ENCODE peak calls at places on chromosomes 3 and 15, in nine cellular contexts. One of them, this sample, is unnamed. For H3K9me3 and H3K4me1, the result is how much of the 10 kb centered on the place peaks cover.

GRCh38 chr3:194967126-194968117 is 281.7 kb downstream of the FAM43A start:
- DNase-seq in pancreas: no peak
- DNase-seq in CD8-positive, alpha-beta T cell: no peak
- DNase-seq in lower lobe of right lung: no peak
- DNase-seq in transverse colon: no peak
- DNase-seq in K562: no peak
- DNase-seq in CD4-positive, CD25-positive, alpha-beta regulatory T cell: no peak
- DNase-seq in PC-3: no peak
- DNase-seq in neural progenitor cell: no peak
- DNase-seq in this sample: no peak

GRCh38 chr3:194718069-194718468 is 32.4 kb downstream of the FAM43A start:
- DNase-seq in pancreas: no peak
- DNase-seq in CD8-positive, alpha-beta T cell: no peak
- DNase-seq in lower lobe of right lung: no peak
- DNase-seq in transverse colon: no peak
- DNase-seq in K562: no peak
- DNase-seq in CD4-positive, CD25-positive, alpha-beta regulatory T cell: no peak
- DNase-seq in PC-3: no peak
- DNase-seq in neural progenitor cell: no peak
- DNase-seq in this sample: no peak

GRCh38 chr3:169811606-169812123 is 1.0 kb upstream of the LRRIQ4 start:
- DNase-seq in pancreas: no peak
- DNase-seq in CD8-positive, alpha-beta T cell: no peak
- DNase-seq in lower lobe of right lung: no peak
- DNase-seq in transverse colon: no peak
- DNase-seq in K562: no peak
- DNase-seq in CD4-positive, CD25-positive, alpha-beta regulatory T cell: no peak
- DNase-seq in PC-3: peak
- DNase-seq in neural progenitor cell: no peak
- DNase-seq in this sample: no peak

GRCh38 chr15:83275412-83275811 is 9.1 kb downstream of the BNC1 start:
- DNase-seq in pancreas: no peak
- DNase-seq in CD8-positive, alpha-beta T cell: no peak
- DNase-seq in lower lobe of right lung: no peak
- DNase-seq in transverse colon: no peak
- DNase-seq in K562: no peak
- DNase-seq in CD4-positive, CD25-positive, alpha-beta regulatory T cell: no peak
- DNase-seq in PC-3: no peak
- DNase-seq in neural progenitor cell: no peak
- DNase-seq in this sample: no peak

GRCh38 chr3:116059421-116060096 is 385.7 kb downstream of the LSAMP start:
- DNase-seq in pancreas: no peak
- DNase-seq in CD8-positive, alpha-beta T cell: no peak
- DNase-seq in lower lobe of right lung: no peak
- DNase-seq in transverse colon: no peak
- DNase-seq in K562: peak
- DNase-seq in CD4-positive, CD25-positive, alpha-beta regulatory T cell: no peak
- DNase-seq in PC-3: peak
- DNase-seq in neural progenitor cell: peak
- DNase-seq in this sample: no peak

GRCh38 chr15:87209891-87210649 is 1046.5 kb downstream of the NTRK3 start:
- DNase-seq in pancreas: no peak
- DNase-seq in CD8-positive, alpha-beta T cell: no peak
- DNase-seq in lower lobe of right lung: no peak
- DNase-seq in transverse colon: no peak
- DNase-seq in K562: no peak
- DNase-seq in CD4-positive, CD25-positive, alpha-beta regulatory T cell: no peak
- DNase-seq in PC-3: peak
- DNase-seq in neural progenitor cell: no peak
- DNase-seq in this sample: no peak

GRCh38 chr15:45550436-45550835 is 27.9 kb upstream of the SLC30A4 start:
- DNase-seq in pancreas: no peak
- DNase-seq in CD8-positive, alpha-beta T cell: no peak
- DNase-seq in lower lobe of right lung: no peak
- DNase-seq in transverse colon: no peak
- DNase-seq in K562: no peak
- DNase-seq in CD4-positive, CD25-positive, alpha-beta regulatory T cell: no peak
- DNase-seq in PC-3: peak
- DNase-seq in neural progenitor cell: no peak
- DNase-seq in this sample: no peak

GRCh38 chr3:39132096-39133092 is 21.0 kb downstream of the CSRNP1 start:
- DNase-seq in pancreas: no peak
- DNase-seq in CD8-positive, alpha-beta T cell: no peak
- DNase-seq in lower lobe of right lung: no peak
- DNase-seq in transverse colon: no peak
- DNase-seq in K562: no peak
- DNase-seq in CD4-positive, CD25-positive, alpha-beta regulatory T cell: no peak
- DNase-seq in PC-3: peak
- DNase-seq in neural progenitor cell: no peak
- DNase-seq in this sample: no peak

GRCh38 chr15:34275154-34275553 is 50.3 kb downstream of the EMC4 start:
- DNase-seq in pancreas: no peak
- DNase-seq in CD8-positive, alpha-beta T cell: no peak
- DNase-seq in lower lobe of right lung: no peak
- DNase-seq in transverse colon: no peak
- DNase-seq in K562: no peak
- DNase-seq in CD4-positive, CD25-positive, alpha-beta regulatory T cell: no peak
- DNase-seq in PC-3: peak
- DNase-seq in neural progenitor cell: no peak
- DNase-seq in this sample: no peak

GRCh38 chr3:39052613-39053012 is 797 bp downstream of the WDR48 start:
- DNase-seq in pancreas: no peak
- DNase-seq in CD8-positive, alpha-beta T cell: no peak
- DNase-seq in lower lobe of right lung: no peak
- DNase-seq in transverse colon: no peak
- DNase-seq in K562: no peak
- DNase-seq in CD4-positive, CD25-positive, alpha-beta regulatory T cell: no peak
- DNase-seq in PC-3: peak
- DNase-seq in neural progenitor cell: peak
- DNase-seq in this sample: no peak

GRCh38 chr15:68313501-68314390 is 36.2 kb downstream of the FEM1B start:
- DNase-seq in pancreas: no peak
- DNase-seq in CD8-positive, alpha-beta T cell: no peak
- DNase-seq in lower lobe of right lung: no peak
- DNase-seq in transverse colon: no peak
- DNase-seq in K562: no peak
- DNase-seq in CD4-positive, CD25-positive, alpha-beta regulatory T cell: no peak
- DNase-seq in PC-3: no peak
- DNase-seq in neural progenitor cell: no peak
- DNase-seq in this sample: no peak

GRCh38 chr15:32974691-32975090 is 219.8 kb downstream of the FMN1 start:
- DNase-seq in pancreas: no peak
- DNase-seq in CD8-positive, alpha-beta T cell: no peak
- DNase-seq in lower lobe of right lung: no peak
- DNase-seq in transverse colon: no peak
- DNase-seq in K562: no peak
- DNase-seq in CD4-positive, CD25-positive, alpha-beta regulatory T cell: no peak
- DNase-seq in PC-3: no peak
- DNase-seq in neural progenitor cell: no peak
- DNase-seq in this sample: no peak

GRCh38 chr15:72368895-72369294 is 6.9 kb downstream of the HEXA start:
- DNase-seq in pancreas: no peak
- DNase-seq in CD8-positive, alpha-beta T cell: no peak
- DNase-seq in lower lobe of right lung: peak
- DNase-seq in transverse colon: peak
- DNase-seq in K562: no peak
- DNase-seq in CD4-positive, CD25-positive, alpha-beta regulatory T cell: no peak
- DNase-seq in PC-3: no peak
- DNase-seq in neural progenitor cell: no peak
- DNase-seq in this sample: peak

GRCh38 chr15:40289140-40289775 is 6.4 kb upstream of the ANKRD63 start:
- DNase-seq in pancreas: peak
- DNase-seq in CD8-positive, alpha-beta T cell: no peak
- DNase-seq in lower lobe of right lung: no peak
- DNase-seq in transverse colon: peak
- DNase-seq in K562: no peak
- DNase-seq in CD4-positive, CD25-positive, alpha-beta regulatory T cell: no peak
- DNase-seq in PC-3: peak
- DNase-seq in neural progenitor cell: no peak
- DNase-seq in this sample: no peak

DNA sequence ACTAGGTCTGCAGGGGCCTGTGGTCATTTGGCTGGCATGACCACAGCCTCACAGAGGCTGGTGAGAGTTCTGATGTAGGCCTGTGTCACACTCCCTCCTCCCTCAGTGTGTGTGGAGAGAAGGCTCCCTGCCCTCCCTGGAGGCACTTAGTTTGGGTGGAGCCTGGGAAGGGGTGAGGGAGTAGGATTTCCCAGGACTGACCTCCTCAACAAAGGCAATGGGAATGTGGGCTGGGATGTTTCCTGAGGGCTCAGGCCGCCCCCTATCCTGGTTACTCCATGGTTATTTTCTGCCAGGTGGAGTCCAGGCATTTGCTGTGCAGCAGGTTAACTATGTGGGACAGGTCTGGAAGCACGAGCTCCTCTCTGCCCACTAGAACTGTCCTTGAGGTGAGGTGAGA is 7.6 kb downstream of the TEX264 start:
- DNase-seq in pancreas: no peak
- DNase-seq in CD8-positive, alpha-beta T cell: no peak
- DNase-seq in lower lobe of right lung: no peak
- DNase-seq in transverse colon: no peak
- DNase-seq in K562: no peak
- DNase-seq in CD4-positive, CD25-positive, alpha-beta regulatory T cell: no peak
- DNase-seq in PC-3: no peak
- DNase-seq in neural progenitor cell: peak
- DNase-seq in this sample: no peak
- H3K9me3 ChIP-seq in pancreas: under half
- H3K9me3 ChIP-seq in CD8-positive, alpha-beta T cell: under half
- H3K9me3 ChIP-seq in lower lobe of right lung: under half
- H3K9me3 ChIP-seq in transverse colon: under half
- H3K9me3 ChIP-seq in K562: under half
- H3K9me3 ChIP-seq in CD4-positive, CD25-positive, alpha-beta regulatory T cell: under half
- H3K9me3 ChIP-seq in PC-3: under half
- H3K9me3 ChIP-seq in neural progenitor cell: under half
- H3K9me3 ChIP-seq in this sample: under half

GRCh38 chr3:165983284-165983683 is 146.1 kb upstream of the BCHE start:
- DNase-seq in pancreas: no peak
- DNase-seq in CD8-positive, alpha-beta T cell: no peak
- DNase-seq in lower lobe of right lung: no peak
- DNase-seq in transverse colon: no peak
- DNase-seq in K562: no peak
- DNase-seq in CD4-positive, CD25-positive, alpha-beta regulatory T cell: no peak
- DNase-seq in PC-3: peak
- DNase-seq in neural progenitor cell: no peak
- DNase-seq in this sample: no peak

DNA sequence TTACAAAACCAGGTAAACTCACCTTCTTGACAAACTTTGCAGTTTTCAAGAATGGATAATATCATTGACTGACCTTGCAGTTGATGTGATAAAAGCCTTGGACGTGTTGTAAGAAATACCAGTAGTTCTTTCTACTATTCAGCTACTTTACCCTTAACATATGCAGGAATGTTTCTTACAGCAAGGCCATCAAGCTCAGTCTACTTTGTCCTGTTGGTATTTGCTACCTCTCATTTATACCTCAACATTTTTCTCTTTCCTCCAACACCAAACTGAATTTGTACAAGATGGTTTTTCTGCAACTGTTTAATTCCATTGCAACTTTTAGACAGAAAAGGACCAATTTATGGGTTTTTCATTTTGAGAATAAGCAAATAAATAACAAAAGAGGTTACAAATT is 147.4 kb upstream of the BCHE start:
- DNase-seq in pancreas: no peak
- DNase-seq in CD8-positive, alpha-beta T cell: no peak
- DNase-seq in lower lobe of right lung: no peak
- DNase-seq in transverse colon: no peak
- DNase-seq in K562: no peak
- DNase-seq in CD4-positive, CD25-positive, alpha-beta regulatory T cell: no peak
- DNase-seq in PC-3: no peak
- DNase-seq in neural progenitor cell: no peak
- DNase-seq in this sample: no peak
- H3K4me1 ChIP-seq in pancreas: under half
- H3K4me1 ChIP-seq in CD8-positive, alpha-beta T cell: under half
- H3K4me1 ChIP-seq in lower lobe of right lung: under half
- H3K4me1 ChIP-seq in transverse colon: under half
- H3K4me1 ChIP-seq in K562: under half
- H3K4me1 ChIP-seq in CD4-positive, CD25-positive, alpha-beta regulatory T cell: under half
- H3K4me1 ChIP-seq in PC-3: under half
- H3K4me1 ChIP-seq in neural progenitor cell: under half
- H3K4me1 ChIP-seq in this sample: under half

DNA sequence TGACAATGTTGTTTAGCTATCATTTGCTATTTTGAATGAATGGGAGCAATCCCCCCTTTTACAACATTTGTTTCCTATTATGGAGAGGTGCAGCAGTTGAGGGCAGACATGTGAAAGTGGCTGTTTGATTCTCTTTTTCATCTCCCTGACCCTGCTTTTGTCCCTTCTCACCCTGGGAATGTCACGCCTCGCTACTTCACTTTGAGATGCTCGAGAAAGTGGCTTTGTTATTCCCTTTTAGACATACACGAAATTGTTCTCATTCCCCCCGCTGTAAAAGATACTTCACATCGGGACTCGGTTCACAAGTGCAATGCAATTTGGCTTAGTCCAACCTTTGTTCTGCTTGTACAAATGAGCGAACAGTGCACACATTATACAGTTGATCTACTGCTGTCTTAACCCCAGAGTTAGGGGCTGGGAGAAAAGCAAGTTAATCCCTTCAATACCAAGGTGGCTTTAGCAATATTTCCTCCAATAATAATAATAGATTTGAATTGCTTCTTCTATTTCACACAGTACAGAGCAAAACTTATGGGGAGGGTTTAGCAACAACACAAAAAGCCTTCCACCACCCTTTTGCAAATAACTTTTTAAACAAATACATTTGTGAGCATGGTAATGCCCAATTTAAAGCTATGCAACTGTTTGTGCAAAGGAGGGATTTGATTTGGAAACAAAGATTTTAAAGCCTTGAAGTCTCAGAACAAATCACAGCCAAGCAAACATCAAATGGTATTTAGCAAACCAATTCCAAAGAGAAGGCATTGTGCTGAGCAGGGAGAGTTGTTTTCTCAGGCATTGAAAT is 5.7 kb upstream of the FOXB1 start:
- DNase-seq in pancreas: no peak
- DNase-seq in CD8-positive, alpha-beta T cell: no peak
- DNase-seq in lower lobe of right lung: no peak
- DNase-seq in transverse colon: no peak
- DNase-seq in K562: no peak
- DNase-seq in CD4-positive, CD25-positive, alpha-beta regulatory T cell: no peak
- DNase-seq in PC-3: no peak
- DNase-seq in neural progenitor cell: peak
- DNase-seq in this sample: no peak
- H3K4me3 ChIP-seq in pancreas: no peak
- H3K4me3 ChIP-seq in CD8-positive, alpha-beta T cell: no peak
- H3K4me3 ChIP-seq in lower lobe of right lung: no peak
- H3K4me3 ChIP-seq in transverse colon: no peak
- H3K4me3 ChIP-seq in K562: no peak
- H3K4me3 ChIP-seq in CD4-positive, CD25-positive, alpha-beta regulatory T cell: no peak
- H3K4me3 ChIP-seq in PC-3: no peak
- H3K4me3 ChIP-seq in neural progenitor cell: peak
- H3K4me3 ChIP-seq in this sample: no peak

DNA sequence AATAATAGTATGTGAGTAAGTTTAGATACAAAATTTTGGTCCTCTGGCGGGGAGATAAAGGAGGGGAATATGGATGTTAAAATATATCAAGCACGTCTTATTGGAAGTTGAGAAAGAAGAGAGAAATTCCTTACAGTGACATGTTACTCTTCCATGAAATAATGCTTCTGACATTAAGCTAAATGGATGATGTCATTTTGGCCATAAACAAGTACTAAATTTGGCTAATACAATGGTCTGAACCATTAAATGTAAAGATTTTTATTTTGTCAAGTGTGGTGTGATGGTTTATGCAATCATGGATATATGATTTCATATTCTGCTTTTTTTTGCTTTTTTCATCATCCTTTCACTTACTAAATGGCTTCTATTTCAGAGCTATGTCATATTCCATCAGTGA is 405.4 kb downstream of the FEZF2 start:
- DNase-seq in pancreas: no peak
- DNase-seq in CD8-positive, alpha-beta T cell: no peak
- DNase-seq in lower lobe of right lung: no peak
- DNase-seq in transverse colon: no peak
- DNase-seq in K562: no peak
- DNase-seq in CD4-positive, CD25-positive, alpha-beta regulatory T cell: no peak
- DNase-seq in PC-3: no peak
- DNase-seq in neural progenitor cell: no peak
- DNase-seq in this sample: no peak
- H3K9me3 ChIP-seq in pancreas: under half
- H3K9me3 ChIP-seq in CD8-positive, alpha-beta T cell: under half
- H3K9me3 ChIP-seq in lower lobe of right lung: under half
- H3K9me3 ChIP-seq in transverse colon: under half
- H3K9me3 ChIP-seq in K562: under half
- H3K9me3 ChIP-seq in CD4-positive, CD25-positive, alpha-beta regulatory T cell: under half
- H3K9me3 ChIP-seq in PC-3: under half
- H3K9me3 ChIP-seq in neural progenitor cell: under half
- H3K9me3 ChIP-seq in this sample: under half

This sample was measured in heart right ventricle.